ENCODE peak calls at places on chromosome 11, in ten cellular contexts. N, U, J, G, Y, X, C, T, F and Z are unnamed samples.

GRCh38 chr11:69377953-69378302 is 84.0 kb downstream of the MYEOV start:
- DNase-seq in N (no peak), U (no peak), J (no peak), G (no peak), Y (peak), X (no peak), C (no peak), T (no peak), F (no peak), Z (no peak)

GRCh38 chr11:57426439-57426753 is 525 bp downstream of the SLC43A3 start:
- DNase-seq in N (no peak), U (no peak), J (no peak), G (no peak), Y (no peak), X (no peak), C (no peak), T (no peak), F (no peak), Z (peak)

GRCh38 chr11:75059299-75059698 is 37.4 kb downstream of the OR2AT4 start:
- DNase-seq in N (no peak), U (no peak), J (no peak), G (no peak), Y (no peak), X (no peak), C (no peak), T (no peak), F (no peak), Z (no peak)

GRCh38 chr11:20000393-20001134 is 159.7 kb downstream of the DBX1 start:
- DNase-seq in N (no peak), U (no peak), J (no peak), G (no peak), Y (peak), X (no peak), C (peak), T (no peak), F (no peak), Z (no peak)

GRCh38 chr11:124788521-124788920 is 11.7 kb downstream of the MSANTD2 start:
- DNase-seq in N (no peak), U (no peak), J (no peak), G (no peak), Y (no peak), X (no peak), C (no peak), T (no peak), F (no peak), Z (no peak)

GRCh38 chr11:128039140-128040021 is 548.0 kb downstream of the ETS1 start:
- DNase-seq in N (no peak), U (peak), J (peak), G (peak), Y (no peak), X (peak), C (no peak), T (peak), F (no peak), Z (peak)

GRCh38 chr11:1276061-1276790 is 33.2 kb downstream of the TOLLIP start:
- DNase-seq in N (no peak), U (no peak), J (no peak), G (no peak), Y (peak), X (no peak), C (no peak), T (no peak), F (peak), Z (no peak)

GRCh38 chr11:119512373-119512772 is 89.4 kb upstream of the THY1 start:
- DNase-seq in N (no peak), U (no peak), J (no peak), G (no peak), Y (no peak), X (no peak), C (no peak), T (no peak), F (no peak), Z (peak)

GRCh38 chr11:32905028-32905667 is 12.5 kb downstream of the QSER1 start:
- DNase-seq in N (no peak), U (peak), J (no peak), G (no peak), Y (no peak), X (no peak), C (no peak), T (peak), F (no peak), Z (no peak)

GRCh38 chr11:118907749-118908106 is 18.0 kb downstream of the BCL9L start:
- DNase-seq in N (no peak), U (no peak), J (no peak), G (no peak), Y (no peak), X (no peak), C (no peak), T (no peak), F (no peak), Z (no peak)

GRCh38 chr11:61716478-61717285 is 35.8 kb upstream of the MYRF start:
- DNase-seq in N (no peak), U (no peak), J (no peak), G (no peak), Y (no peak), X (no peak), C (no peak), T (no peak), F (no peak), Z (no peak)

GRCh38 chr11:3989891-3990290 is 104.7 kb upstream of the RRM1 start:
- DNase-seq in N (no peak), U (no peak), J (no peak), G (no peak), Y (no peak), X (no peak), C (no peak), T (no peak), F (no peak), Z (no peak)

GRCh38 chr11:64164392-64165312 is 1.3 kb downstream of the MACROD1 start:
- DNase-seq in N (no peak), U (no peak), J (no peak), G (no peak), Y (no peak), X (no peak), C (no peak), T (no peak), F (no peak), Z (no peak)

GRCh38 chr11:130882138-130882551 is 34.1 kb downstream of the SNX19 start:
- DNase-seq in N (no peak), U (no peak), J (no peak), G (peak), Y (no peak), X (no peak), C (no peak), T (no peak), F (no peak), Z (no peak)

GRCh38 chr11:126139541-126140091 is 71.8 kb downstream of the RPUSD4 start:
- DNase-seq in N (no peak), U (peak), J (no peak), G (peak), Y (no peak), X (no peak), C (no peak), T (peak), F (peak), Z (no peak)

GRCh38 chr11:34706709-34707461 is 86.0 kb downstream of the EHF start:
- DNase-seq in N (no peak), U (no peak), J (no peak), G (no peak), Y (no peak), X (no peak), C (no peak), T (no peak), F (no peak), Z (peak)

GRCh38 chr11:282171-282570 is 4.0 kb downstream of the NLRP6 start:
- DNase-seq in N (no peak), U (no peak), J (no peak), G (no peak), Y (peak), X (peak), C (no peak), T (no peak), F (no peak), Z (no peak)

DNA sequence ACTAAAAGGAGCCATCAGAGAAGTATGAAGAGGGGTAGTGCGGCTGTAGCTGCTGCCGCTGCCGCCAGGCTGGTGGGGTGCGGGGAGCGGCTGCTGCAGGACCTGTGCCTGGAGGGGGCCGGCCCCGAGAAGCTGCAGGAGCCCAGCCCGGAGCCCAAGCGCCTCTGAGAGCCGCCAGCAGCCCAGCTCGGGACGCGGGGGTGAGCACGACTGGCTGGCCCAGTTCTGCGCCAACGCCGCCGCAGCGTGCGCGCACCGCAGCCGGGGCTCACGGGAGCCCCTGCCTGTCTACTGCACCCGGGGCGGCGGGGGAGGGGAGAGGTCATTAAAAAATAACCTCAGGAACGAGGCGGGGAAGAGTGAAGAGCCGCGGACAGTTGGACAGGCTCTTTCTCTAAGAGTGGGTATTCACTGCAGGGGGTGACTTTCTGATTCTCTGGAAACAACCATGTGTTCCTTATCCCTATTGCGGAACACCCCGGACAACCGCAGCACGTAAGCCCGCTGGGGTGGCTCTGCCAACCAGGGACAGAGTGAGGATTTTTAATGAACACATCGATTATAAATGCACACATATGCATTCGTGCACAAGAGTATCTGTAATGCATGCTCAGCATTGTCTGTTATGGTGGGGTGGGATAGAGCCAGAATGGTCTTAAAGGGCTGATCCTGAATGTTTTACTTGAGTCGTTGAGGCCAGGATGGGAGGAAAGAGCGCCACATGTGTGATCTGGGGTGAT is 459 bp downstream of the GAS2 start:
- DNase-seq in N (peak), U (peak), J (no peak), G (peak), Y (peak), X (peak), C (peak), T (peak), F (no peak), Z (peak)
- TF ChIP-seq CTCF in N (no peak), U (peak), J (no peak), G (no peak), Y (no peak), X (no peak), C (peak), T (peak), F (no peak), Z (no peak)

GRCh38 chr11:36376888-36377758 is 81.0 kb downstream of the PRR5L start:
- DNase-seq in N (peak), U (no peak), J (peak), G (peak), Y (no peak), X (peak), C (peak), T (peak), F (peak), Z (peak)
- TF ChIP-seq CTCF in N (peak), U (peak), J (peak), G (peak), Y (peak), X (peak), C (peak), T (peak), F (no peak), Z (peak)

DNA sequence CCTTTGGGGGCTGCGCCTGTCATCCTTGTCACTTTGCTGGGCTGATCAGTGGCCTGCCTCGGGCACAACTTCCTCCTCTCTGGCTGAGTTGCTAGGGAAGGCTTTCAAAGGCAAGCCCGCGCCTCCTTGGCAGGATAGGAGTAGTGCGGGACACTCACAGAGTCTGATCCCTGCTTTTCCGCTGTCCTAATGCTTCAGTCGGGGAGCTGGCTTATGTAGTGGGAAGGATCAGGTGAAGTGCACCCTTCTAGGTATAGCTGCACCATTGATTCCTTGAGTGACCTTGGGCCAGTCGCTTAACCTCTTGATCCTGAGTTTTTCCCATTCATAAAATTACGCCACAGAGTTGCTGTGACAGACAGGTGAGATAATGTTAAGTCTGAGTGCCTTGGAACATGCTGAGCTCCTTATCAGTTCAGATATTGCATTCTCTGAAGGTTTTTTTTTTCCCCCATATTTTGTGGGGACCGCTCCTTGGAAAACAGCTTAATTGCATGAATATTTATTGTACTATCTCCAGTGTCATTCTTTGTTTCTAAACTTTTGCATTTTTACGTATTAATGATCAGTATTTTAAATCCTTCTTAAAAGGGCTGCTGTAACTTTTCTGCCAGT is 943 bp downstream of the IPO7 start:
- DNase-seq in N (no peak), U (no peak), J (peak), G (no peak), Y (no peak), X (peak), C (no peak), T (no peak), F (no peak), Z (no peak)
- TF ChIP-seq CTCF in N (no peak), U (no peak), J (no peak), G (no peak), Y (no peak), X (no peak), C (no peak), T (no peak), F (no peak), Z (peak)

GRCh38 chr11:76348348-76348747 is 32.6 kb downstream of the THAP12 start:
- DNase-seq in N (no peak), U (no peak), J (no peak), G (no peak), Y (no peak), X (no peak), C (no peak), T (no peak), F (no peak), Z (no peak)

GRCh38 chr11:76347391-76347790 is 33.5 kb downstream of the THAP12 start:
- DNase-seq in N (no peak), U (peak), J (no peak), G (peak), Y (no peak), X (no peak), C (no peak), T (peak), F (no peak), Z (no peak)
- TF ChIP-seq CTCF in N (no peak), U (no peak), J (no peak), G (no peak), Y (no peak), X (no peak), C (no peak), T (no peak), F (no peak), Z (no peak)